ENCODE peak calls at places on chromosome 17, in four cellular contexts. One of them, this sample, is unnamed.
A peak's percentile ranks its signal among the peaks of the same experiment; 100 is the strongest.

GRCh38 chr17:80245566-80246265 is 14.9 kb upstream of the RNF213 start:
- DNase-seq in A549: no peak
- DNase-seq in HCT116: no peak
- DNase-seq in SK-N-SH: peak; percentile 26
- DNase-seq in this sample: no peak

GRCh38 chr17:699350-699749 is 15.3 kb downstream of the VPS53 start:
- DNase-seq in A549: no peak
- DNase-seq in SK-N-SH: no peak
- DNase-seq in HCT116: no peak
- DNase-seq in this sample: no peak

GRCh38 chr17:74770498-74771318 is 5.4 kb downstream of the NAT9 start:
- DNase-seq in A549: peak; percentile 88
- DNase-seq in HCT116: peak; percentile 41
- DNase-seq in SK-N-SH: peak; percentile 91
- DNase-seq in this sample: no peak

GRCh38 chr17:41315204-41315794 is at the start of gene KRTAP17-1:
- DNase-seq in SK-N-SH: no peak
- DNase-seq in HCT116: no peak
- DNase-seq in A549: no peak
- DNase-seq in this sample: no peak

GRCh38 chr17:43877031-43877430 is 30.1 kb downstream of the CD300LG start:
- DNase-seq in A549: no peak
- DNase-seq in SK-N-SH: no peak
- DNase-seq in HCT116: no peak
- DNase-seq in this sample: no peak

GRCh38 chr17:44921122-44921882 is 6.0 kb upstream of the GFAP start:
- DNase-seq in SK-N-SH: peak; percentile 81
- DNase-seq in HCT116: no peak
- DNase-seq in A549: no peak
- DNase-seq in this sample: no peak

GRCh38 chr17:7549401-7550055 is 670 bp downstream of the TNFSF12 start:
- DNase-seq in SK-N-SH: no peak
- DNase-seq in HCT116: no peak
- DNase-seq in A549: no peak
- DNase-seq in this sample: no peak

GRCh38 chr17:16909472-16909871 is 62.4 kb downstream of the TNFRSF13B start:
- DNase-seq in SK-N-SH: no peak
- DNase-seq in A549: no peak
- DNase-seq in HCT116: no peak
- DNase-seq in this sample: no peak

GRCh38 chr17:74380959-74381808 is 13.9 kb downstream of the GPR142 start:
- DNase-seq in A549: no peak
- DNase-seq in SK-N-SH: no peak
- DNase-seq in HCT116: no peak
- DNase-seq in this sample: no peak

GRCh38 chr17:72465191-72466024 is 344.6 kb downstream of the SOX9 start:
- DNase-seq in A549: peak; percentile 98
- DNase-seq in HCT116: peak; percentile 92
- DNase-seq in SK-N-SH: no peak
- DNase-seq in this sample: peak; percentile 81

GRCh38 chr17:2396568-2397246 is 4.2 kb downstream of the MNT start:
- DNase-seq in A549: peak; percentile 86
- DNase-seq in SK-N-SH: peak; percentile 81
- DNase-seq in HCT116: peak; percentile 93
- DNase-seq in this sample: no peak

GRCh38 chr17:76553163-76553908 is 13.5 kb downstream of the PRCD start:
- DNase-seq in SK-N-SH: peak; percentile 65
- DNase-seq in A549: no peak
- DNase-seq in HCT116: no peak
- DNase-seq in this sample: no peak

GRCh38 chr17:19464033-19465026 is 53.3 kb downstream of the RNF112 start:
- DNase-seq in A549: no peak
- DNase-seq in HCT116: no peak
- DNase-seq in SK-N-SH: no peak
- DNase-seq in this sample: no peak

GRCh38 chr17:8391711-8392110 is 5.9 kb downstream of the RNF222 start:
- DNase-seq in A549: no peak
- DNase-seq in SK-N-SH: no peak
- DNase-seq in HCT116: no peak
- DNase-seq in this sample: no peak

DNA sequence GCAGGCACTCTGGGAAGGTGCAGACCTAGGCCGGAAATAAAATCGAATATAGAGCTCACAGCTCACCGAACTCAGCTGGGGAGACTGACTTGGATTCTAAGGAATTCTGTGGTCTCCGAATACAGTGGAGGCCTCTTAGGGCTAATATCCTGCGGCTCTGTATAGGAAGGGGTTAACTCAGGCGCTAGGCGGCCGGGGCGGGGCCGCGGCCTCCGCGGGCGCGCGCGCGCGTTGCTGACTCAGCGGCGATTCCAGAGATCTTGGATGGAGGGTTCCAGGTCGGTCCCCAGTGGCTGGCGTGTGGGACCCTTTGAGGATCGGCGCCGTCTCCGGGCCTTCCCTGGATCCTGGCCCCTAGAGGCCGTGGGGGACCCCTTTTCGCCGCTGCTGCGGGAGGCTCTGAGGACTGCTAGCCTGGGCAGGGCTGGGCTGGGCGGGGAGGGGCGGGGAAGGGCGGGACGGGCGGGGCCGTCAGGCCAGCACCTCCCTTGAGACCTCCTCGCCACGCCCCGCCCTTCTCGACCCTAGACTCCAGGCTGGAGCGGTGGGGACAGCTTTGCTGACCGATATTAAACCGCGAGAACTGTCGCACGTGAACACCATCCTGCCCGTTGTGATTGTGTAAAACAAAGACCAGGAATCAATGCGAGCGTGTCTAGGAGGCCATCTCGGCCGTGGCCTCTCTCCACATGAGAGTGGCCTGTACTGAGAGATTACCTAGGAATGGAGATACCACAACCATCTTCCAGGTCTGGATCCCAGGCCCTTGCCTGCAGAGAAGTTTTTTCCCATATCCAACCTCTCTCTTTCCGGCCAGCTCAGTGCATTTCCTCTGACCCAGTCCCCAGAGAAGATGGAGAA is 1.4 kb upstream of the PLEKHH3 start:
- DNase-seq in HCT116: peak; percentile 96
- DNase-seq in A549: peak; percentile 99
- DNase-seq in SK-N-SH: peak; percentile 90
- DNase-seq in this sample: no peak
- TF ChIP-seq REST in HCT116: no peak
- TF ChIP-seq REST in A549: peak; percentile 47
- TF ChIP-seq REST in SK-N-SH: no peak
- TF ChIP-seq REST in this sample: no peak

GRCh38 chr17:5418858-5419355 is 555 bp downstream of the NUP88 start:
- DNase-seq in HCT116: no peak
- DNase-seq in SK-N-SH: no peak
- DNase-seq in A549: no peak
- DNase-seq in this sample: no peak

GRCh38 chr17:5419356-5419958 is at the start of gene NUP88:
- DNase-seq in HCT116: peak; percentile 95
- DNase-seq in SK-N-SH: peak; percentile 96
- DNase-seq in A549: peak; percentile 99
- DNase-seq in this sample: peak; percentile 88

GRCh38 chr17:5416886-5417285 is 2.6 kb downstream of the NUP88 start:
- DNase-seq in A549: no peak
- DNase-seq in SK-N-SH: no peak
- DNase-seq in HCT116: no peak
- DNase-seq in this sample: no peak

GRCh38 chr17:5422505-5422904 is 2.5 kb downstream of the RPAIN start:
- DNase-seq in SK-N-SH: no peak
- DNase-seq in A549: peak; percentile 50
- DNase-seq in HCT116: peak; percentile 35
- DNase-seq in this sample: no peak

GRCh38 chr17:5419959-5420653 is at the start of gene RPAIN:
- DNase-seq in SK-N-SH: peak; percentile 88
- DNase-seq in HCT116: peak; percentile 81
- DNase-seq in A549: peak; percentile 95
- DNase-seq in this sample: no peak
- TF ChIP-seq REST in SK-N-SH: no peak
- TF ChIP-seq REST in HCT116: no peak
- TF ChIP-seq REST in A549: no peak
- TF ChIP-seq REST in this sample: no peak

GRCh38 chr17:56833023-56833811 is 503 bp downstream of the C17orf67 start:
- DNase-seq in HCT116: peak; percentile 51
- DNase-seq in SK-N-SH: peak; percentile 86
- DNase-seq in A549: peak; percentile 49
- DNase-seq in this sample: no peak
- TF ChIP-seq REST in HCT116: no peak
- TF ChIP-seq REST in SK-N-SH: no peak
- TF ChIP-seq REST in A549: no peak
- TF ChIP-seq REST in this sample: no peak

GRCh38 chr17:70420876-70421445 is 251.6 kb downstream of the KCNJ2 start:
- DNase-seq in SK-N-SH: no peak
- DNase-seq in HCT116: no peak
- DNase-seq in A549: no peak
- DNase-seq in this sample: no peak

GRCh38 chr17:70422862-70423261 is 253.5 kb downstream of the KCNJ2 start:
- DNase-seq in SK-N-SH: no peak
- DNase-seq in HCT116: no peak
- DNase-seq in A549: no peak
- DNase-seq in this sample: no peak

GRCh38 chr17:70423562-70423961 is 254.2 kb downstream of the KCNJ2 start:
- DNase-seq in A549: no peak
- DNase-seq in HCT116: no peak
- DNase-seq in SK-N-SH: peak; percentile 16
- DNase-seq in this sample: no peak

GRCh38 chr17:70426752-70427151 is 257.4 kb downstream of the KCNJ2 start:
- DNase-seq in SK-N-SH: no peak
- DNase-seq in A549: no peak
- DNase-seq in HCT116: no peak
- DNase-seq in this sample: no peak
- TF ChIP-seq REST in SK-N-SH: no peak
- TF ChIP-seq REST in A549: no peak
- TF ChIP-seq REST in HCT116: no peak
- TF ChIP-seq REST in this sample: no peak

GRCh38 chr17:63476494-63476856 is 386 bp upstream of the ACE start:
- DNase-seq in A549: no peak
- DNase-seq in HCT116: no peak
- DNase-seq in SK-N-SH: peak; percentile 92
- DNase-seq in this sample: no peak
- TF ChIP-seq REST in A549: no peak
- TF ChIP-seq REST in HCT116: no peak
- TF ChIP-seq REST in SK-N-SH: peak; percentile 55
- TF ChIP-seq REST in this sample: no peak

GRCh38 chr17:78360371-78361226 is 722 bp upstream of the SOCS3 start:
- DNase-seq in A549: peak; percentile 99
- DNase-seq in HCT116: peak; percentile 85
- DNase-seq in SK-N-SH: peak; percentile 97
- DNase-seq in this sample: no peak
- TF ChIP-seq REST in A549: no peak
- TF ChIP-seq REST in HCT116: no peak
- TF ChIP-seq REST in SK-N-SH: no peak
- TF ChIP-seq REST in this sample: no peak

DNA sequence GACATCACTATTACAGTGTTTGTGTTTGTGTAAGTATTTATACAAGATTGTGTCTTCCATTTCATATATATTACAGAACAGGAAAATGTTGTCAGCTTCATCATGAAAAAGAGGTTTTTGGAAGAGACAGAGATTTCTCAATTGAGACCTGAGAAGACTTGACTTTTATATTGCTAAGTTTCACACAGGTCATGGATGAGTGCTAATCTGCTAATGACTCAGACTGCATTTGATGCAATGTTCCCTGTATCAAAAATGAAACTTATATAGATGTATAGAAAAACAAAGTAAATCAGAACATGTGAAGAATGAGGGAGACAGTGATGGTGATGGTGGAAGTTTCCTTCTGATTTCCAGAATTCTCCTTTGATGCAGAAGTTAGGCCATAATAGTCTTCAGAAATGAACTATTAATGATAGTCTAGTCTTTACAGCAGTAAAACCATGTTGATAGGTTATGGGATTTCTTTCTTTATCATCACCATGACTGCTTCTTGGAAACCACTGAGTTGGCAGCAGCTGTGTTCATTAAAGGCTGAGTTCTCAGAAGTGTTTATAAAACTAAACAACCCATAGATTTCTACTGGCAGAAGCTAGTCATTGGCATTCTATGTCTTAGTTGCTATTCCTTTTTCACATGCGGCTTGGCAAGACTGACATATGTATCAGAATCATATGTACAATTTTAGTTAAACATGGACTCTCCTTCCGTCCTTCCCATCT is 56.1 kb downstream of the PCTP start:
- DNase-seq in HCT116: no peak
- DNase-seq in A549: no peak
- DNase-seq in SK-N-SH: no peak
- DNase-seq in this sample: no peak
- TF ChIP-seq REST in HCT116: no peak
- TF ChIP-seq REST in A549: no peak
- TF ChIP-seq REST in SK-N-SH: no peak
- TF ChIP-seq REST in this sample: no peak

DNA sequence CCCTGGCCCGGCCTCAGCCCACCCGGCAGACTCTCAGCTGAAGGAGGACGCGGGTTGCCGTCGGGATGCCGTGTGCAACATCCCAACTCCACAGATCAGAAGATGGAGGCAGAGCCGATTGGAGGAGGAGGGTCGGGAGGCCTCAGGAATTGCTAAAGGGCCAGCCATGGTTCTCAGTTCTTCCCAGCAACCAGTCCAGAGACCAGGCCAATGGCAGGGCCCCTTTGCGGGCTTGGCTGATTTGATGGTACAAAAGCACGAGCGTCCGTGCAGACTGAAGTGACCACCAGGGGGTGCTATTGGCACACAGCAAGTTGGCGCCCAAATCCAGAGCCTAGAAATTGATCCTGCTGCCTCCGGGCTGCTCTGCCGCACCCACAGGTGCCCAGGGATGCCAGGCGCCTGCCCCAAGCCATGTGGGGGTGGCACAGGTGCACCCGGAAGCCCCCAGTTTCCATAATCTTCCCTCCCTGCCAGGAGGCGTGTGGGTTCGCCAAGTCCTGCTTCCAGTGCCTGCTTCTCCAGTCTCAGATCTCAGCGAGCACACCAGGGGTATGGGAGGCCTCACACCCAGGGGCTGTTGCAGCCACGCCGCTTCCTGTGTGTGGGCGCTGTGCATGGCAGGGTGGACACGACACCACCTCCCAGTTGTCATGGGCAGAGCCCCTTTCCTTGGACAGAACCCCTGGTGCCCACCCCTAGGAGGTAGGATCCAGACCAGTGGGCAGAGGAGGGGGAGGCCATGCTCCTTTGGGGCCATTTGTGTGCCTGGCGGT is 7.1 kb upstream of the TEX19 start:
- DNase-seq in HCT116: peak; percentile 91
- DNase-seq in A549: peak; percentile 88
- DNase-seq in SK-N-SH: peak; percentile 97
- DNase-seq in this sample: peak; percentile 58
- TF ChIP-seq REST in HCT116: no peak
- TF ChIP-seq REST in A549: peak; percentile 27
- TF ChIP-seq REST in SK-N-SH: peak; percentile 70
- TF ChIP-seq REST in this sample: peak; percentile 42